ENCODE peak calls at places on chromosomes 16 and 17, in six cellular contexts. Z is PC-3, E is SK-N-SH, O is GM23248, G is MM.1S, U is GM23338. W is an unnamed sample.
A peak's percentile ranks its signal among the peaks of the same experiment; 100 is the strongest.

GRCh38 chr16:2511128-2511785 is 2.5 kb upstream of the ATP6V0C start:
- DNase-seq in U (peak; percentile 49), O (peak; percentile 70), G (no peak), E (no peak), Z (no peak), W (peak; percentile 40)

GRCh38 chr17:13765701-13766100 is 164.0 kb upstream of the HS3ST3A1 start:
- DNase-seq in E (no peak), G (no peak), Z (no peak), U (no peak), O (peak; percentile 28), W (no peak)

GRCh38 chr16:88533945-88534641 is 36.1 kb upstream of the ZC3H18 start:
- DNase-seq in Z (peak; percentile 64), E (peak; percentile 78), G (peak; percentile 67), U (peak; percentile 81), O (peak; percentile 86), W (peak; percentile 92)

GRCh38 chr17:61833536-61834203 is 29.7 kb downstream of the BRIP1 start:
- DNase-seq in G (no peak), O (peak; percentile 77), U (peak; percentile 19), Z (peak; percentile 96), E (no peak), W (no peak)

GRCh38 chr17:1005361-1005946 is 8.5 kb downstream of the TIMM22 start:
- DNase-seq in E (peak; percentile 44), U (no peak), O (peak; percentile 38), G (no peak), Z (no peak), W (no peak)

GRCh38 chr16:85057948-85058347 is 30.4 kb downstream of the KIAA0513 start:
- DNase-seq in O (no peak), Z (no peak), G (no peak), U (no peak), E (no peak), W (no peak)

GRCh38 chr17:58310511-58311428 is 17.8 kb downstream of the TSPOAP1 start:
- DNase-seq in E (peak; percentile 30), Z (no peak), G (no peak), O (no peak), U (no peak), W (no peak)

GRCh38 chr17:77311371-77311981 is 170.7 kb downstream of the SEC14L1 start:
- DNase-seq in U (no peak), E (no peak), G (no peak), O (no peak), Z (no peak), W (no peak)

GRCh38 chr17:57294629-57295501 is 38.5 kb downstream of the MSI2 start:
- DNase-seq in U (peak; percentile 55), Z (peak; percentile 44), E (peak; percentile 54), O (no peak), G (no peak), W (no peak)

GRCh38 chr17:32016231-32016630 is 9.0 kb downstream of the LRRC37B start:
- DNase-seq in O (no peak), U (no peak), G (no peak), E (no peak), Z (no peak), W (no peak)

GRCh38 chr16:17501321-17501720 is 30.6 kb upstream of the XYLT1 start:
- DNase-seq in U (no peak), Z (no peak), G (no peak), O (no peak), E (no peak), W (no peak)

GRCh38 chr16:85777583-85778310 is 21.6 kb downstream of the EMC8 start:
- DNase-seq in O (peak; percentile 6), U (no peak), Z (peak; percentile 97), G (no peak), E (no peak), W (no peak)

GRCh38 chr16:15682105-15682570 is 32.1 kb downstream of the NDE1 start:
- DNase-seq in Z (peak; percentile 72), G (no peak), O (peak; percentile 91), E (no peak), U (peak; percentile 78), W (peak; percentile 26)

GRCh38 chr17:77501101-77501566 is 360.4 kb downstream of the SEC14L1 start:
- DNase-seq in Z (peak; percentile 40), O (peak; percentile 57), G (peak; percentile 23), U (peak; percentile 86), E (peak; percentile 75), W (peak; percentile 54)

GRCh38 chr17:19380551-19381284 is 2.4 kb downstream of the MAPK7 start:
- DNase-seq in E (no peak), G (no peak), O (no peak), U (no peak), Z (no peak), W (no peak)

GRCh38 chr17:39949028-39949427 is 13.8 kb upstream of the GSDMA start:
- DNase-seq in E (no peak), Z (no peak), U (no peak), G (no peak), O (no peak), W (no peak)

DNA sequence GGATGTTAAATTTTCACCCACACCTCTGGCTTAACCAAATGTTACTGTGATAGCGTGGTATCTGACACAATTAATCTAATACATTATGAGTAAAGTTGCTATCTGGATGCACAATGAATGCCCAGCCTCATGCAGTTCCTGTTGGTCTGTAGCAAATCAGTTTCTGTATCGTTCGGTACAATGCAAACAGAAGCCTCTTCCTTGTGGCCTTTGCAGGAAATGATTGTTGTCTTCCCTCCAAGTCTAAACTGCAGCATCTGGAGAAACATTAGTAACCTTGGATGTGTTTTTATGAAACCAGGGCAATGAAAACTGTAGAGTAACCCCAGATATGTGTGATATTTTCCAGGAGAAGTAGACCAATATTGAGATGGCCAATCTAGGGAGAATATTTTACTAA is 46.8 kb downstream of the CYB561 start:
- DNase-seq in O (peak; percentile 75), G (no peak), E (peak; percentile 50), Z (no peak), U (no peak), W (no peak)
- TF ChIP-seq EZH2phosphoT487 in O (no peak), G (no peak), E (no peak), Z (no peak), U (no peak), W (no peak)

DNA sequence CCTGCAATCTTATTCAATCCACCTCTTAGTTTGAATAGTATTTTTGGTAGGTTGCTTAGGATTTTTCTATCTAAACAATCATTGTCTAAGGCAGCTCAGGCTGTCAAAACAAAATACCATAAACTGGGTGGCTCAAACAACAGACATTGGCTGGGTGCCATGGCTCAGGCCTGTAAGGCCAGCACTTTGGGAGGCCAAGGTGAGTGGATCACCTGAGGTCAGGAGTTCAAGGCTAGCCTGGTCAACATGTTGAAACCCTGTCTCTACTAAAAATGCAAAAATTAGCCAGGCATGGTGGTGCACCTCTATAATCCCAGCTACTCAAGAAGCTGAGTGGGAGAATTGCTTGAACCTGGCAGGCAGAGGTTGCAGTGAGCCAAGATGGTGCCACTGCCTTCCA is 126.7 kb downstream of the CYLD start:
- DNase-seq in Z (no peak), G (no peak), U (no peak), O (no peak), E (no peak), W (no peak)
- H3F3A ChIP-seq in Z (no peaks in the 10 kb centered on the region), G (no peaks in the 10 kb centered on the region), U (no peaks in the 10 kb centered on the region), O (no peaks in the 10 kb centered on the region), E (no peaks in the 10 kb centered on the region), W (no peaks in the 10 kb centered on the region)

DNA sequence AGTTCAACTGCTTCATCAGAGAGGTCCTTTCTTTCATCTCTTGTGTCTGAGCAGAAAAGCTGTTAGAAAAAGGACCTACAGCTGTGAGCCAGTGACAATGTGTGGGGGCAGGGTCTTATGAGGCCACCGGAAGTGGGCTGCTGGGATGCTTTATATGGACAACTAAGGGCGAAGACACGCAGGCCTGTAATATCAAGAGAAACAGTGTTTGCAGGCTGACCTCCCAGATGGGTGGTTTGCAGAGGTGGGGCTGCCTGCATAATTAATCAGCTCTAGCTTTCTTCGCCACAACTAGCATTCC is 30.4 kb upstream of the SALL1 start:
- DNase-seq in U (peak; percentile 89), G (no peak), O (no peak), Z (no peak), E (no peak), W (peak; percentile 32)
- TF ChIP-seq EZH2phosphoT487 in U (no peak), G (no peak), O (no peak), Z (no peak), E (no peak), W (no peak)

GRCh38 chr17:81844327-81844851 is 9.5 kb upstream of the PPP1R27 start:
- DNase-seq in O (no peak), U (no peak), G (no peak), Z (no peak), E (no peak), W (no peak)

GRCh38 chr17:81844887-81845286 is 10.0 kb upstream of the PPP1R27 start:
- DNase-seq in G (no peak), E (no peak), O (no peak), Z (no peak), U (no peak), W (no peak)

GRCh38 chr17:81845881-81846742 is 11.3 kb upstream of the PPP1R27 start:
- DNase-seq in E (no peak), U (no peak), Z (no peak), G (no peak), O (no peak), W (no peak)

GRCh38 chr17:81843713-81844326 is 9.0 kb upstream of the PPP1R27 start:
- DNase-seq in U (no peak), G (no peak), O (no peak), E (no peak), Z (no peak), W (no peak)

GRCh38 chr17:81845361-81845760 is 10.5 kb upstream of the PPP1R27 start:
- DNase-seq in U (no peak), O (no peak), G (no peak), E (no peak), Z (no peak), W (no peak)
- H3F3A ChIP-seq in U (peaks cover 8% of the 10 kb centered on the region), O (peaks cover 50% of the 10 kb centered on the region), G (peaks cover 15% of the 10 kb centered on the region), E (peaks cover 50% of the 10 kb centered on the region), Z (no peaks in the 10 kb centered on the region), W (peaks cover 5% of the 10 kb centered on the region)

GRCh38 chr17:81322271-81323082 is 27.4 kb upstream of the SLC38A10 start:
- DNase-seq in Z (peak; percentile 36), G (peak; percentile 41), O (peak; percentile 51), E (peak; percentile 94), U (peak; percentile 69), W (no peak)
- TF ChIP-seq EZH2phosphoT487 in Z (no peak), G (no peak), O (no peak), E (no peak), U (no peak), W (no peak)

W was measured in neural progenitor cell.